ENCODE peak calls at places on chromosome 16, in nine cellular contexts. G, P, Q, O, N, J, H, B and T are unnamed samples.
A peak's percentile ranks its signal among the peaks of the same experiment; 100 is the strongest.

GRCh38 chr16:11111166-11111565 is 144.8 kb downstream of the SOCS1 start:
- DNase-seq in P (no peak), G (no peak), N (no peak), H (no peak), Q (no peak), J (no peak), B (no peak), O (no peak), T (no peak)

GRCh38 chr16:65249768-65250167 is 127.9 kb upstream of the CDH11 start:
- DNase-seq in G (no peak), H (no peak), P (peak; percentile 46), Q (no peak), N (no peak), J (peak; percentile 91), O (no peak), B (no peak), T (no peak)

GRCh38 chr16:66660422-66661209 is 35.9 kb downstream of the CMTM4 start:
- DNase-seq in Q (no peak), O (peak; percentile 95), P (peak; percentile 59), H (no peak), G (no peak), N (peak; percentile 25), B (peak; percentile 75), J (peak; percentile 88), T (no peak)

GRCh38 chr16:1676661-1677060 is 1.4 kb upstream of the JPT2 start:
- DNase-seq in P (no peak), O (no peak), Q (no peak), B (no peak), N (no peak), H (no peak), J (no peak), G (no peak), T (no peak)

GRCh38 chr16:2520784-2521577 is 810 bp downstream of the AMDHD2 start:
- DNase-seq in J (no peak), B (peak; percentile 53), H (peak; percentile 29), P (no peak), O (no peak), N (no peak), G (peak; percentile 88), Q (no peak), T (peak; percentile 87)

GRCh38 chr16:12600116-12600515 is 203.6 kb downstream of the CPPED1 start:
- DNase-seq in N (no peak), P (no peak), B (no peak), J (no peak), G (no peak), Q (no peak), H (no peak), O (no peak), T (no peak)

GRCh38 chr16:58411736-58412614 is 19.7 kb downstream of the GINS3 start:
- DNase-seq in Q (no peak), P (no peak), G (no peak), N (no peak), B (no peak), H (no peak), J (no peak), O (no peak), T (no peak)

GRCh38 chr16:75288596-75289120 is 37.2 kb upstream of the BCAR1 start:
- DNase-seq in O (no peak), Q (peak; percentile 55), H (peak; percentile 24), N (no peak), B (no peak), G (peak; percentile 72), J (no peak), P (no peak), T (peak; percentile 75)

GRCh38 chr16:23082161-23082788 is 67.0 kb downstream of the USP31 start:
- DNase-seq in O (no peak), J (no peak), B (no peak), G (no peak), H (no peak), P (no peak), N (peak; percentile 30), Q (no peak), T (no peak)

GRCh38 chr16:79380990-79381389 is 219.5 kb downstream of the MAF start:
- DNase-seq in P (peak; percentile 18), G (no peak), O (no peak), B (no peak), Q (no peak), J (no peak), N (no peak), H (no peak), T (peak; percentile 48)

GRCh38 chr16:88961031-88961430 is 16.0 kb downstream of the CBFA2T3 start:
- DNase-seq in Q (no peak), N (peak; percentile 32), B (no peak), H (no peak), P (no peak), G (no peak), O (no peak), J (no peak), T (no peak)

GRCh38 chr16:528111-529011 is 849 bp downstream of the CAPN15 start:
- DNase-seq in G (peak; percentile 26), H (peak; percentile 25), N (peak; percentile 46), B (peak; percentile 62), O (peak; percentile 60), J (peak; percentile 65), Q (no peak), P (no peak), T (peak; percentile 53)

GRCh38 chr16:77674888-77675287 is 47.4 kb upstream of the NUDT7 start:
- DNase-seq in P (no peak), J (peak; percentile 7), N (no peak), G (no peak), O (no peak), Q (no peak), H (no peak), B (no peak), T (no peak)

GRCh38 chr16:24986512-24987303 is 28.5 kb downstream of the ARHGAP17 start:
- DNase-seq in G (no peak), B (no peak), O (no peak), N (peak; percentile 15), H (no peak), J (peak; percentile 94), P (no peak), Q (no peak), T (no peak)

GRCh38 chr16:81601601-81602251 is 157.1 kb downstream of the CMIP start:
- DNase-seq in J (peak; percentile 44), P (no peak), O (no peak), B (no peak), H (no peak), N (no peak), Q (no peak), G (no peak), T (no peak)

GRCh38 chr16:3583303-3584038 is 6.3 kb upstream of the NLRC3 start:
- DNase-seq in O (no peak), G (no peak), J (no peak), N (no peak), P (no peak), B (no peak), H (no peak), Q (no peak), T (no peak)

GRCh38 chr16:11560701-11561439 is 25.8 kb downstream of the LITAF start:
- DNase-seq in J (no peak), P (peak; percentile 23), N (no peak), O (no peak), Q (no peak), G (peak; percentile 92), H (no peak), B (peak; percentile 31), T (peak; percentile 95)

GRCh38 chr16:56793504-56793903 is 63.6 kb downstream of the NUP93 start:
- DNase-seq in G (no peak), H (no peak), O (peak; percentile 40), B (no peak), N (peak; percentile 20), Q (no peak), J (peak; percentile 70), P (no peak), T (peak; percentile 2)

GRCh38 chr16:89071686-89072182 is 21.9 kb upstream of the ACSF3 start:
- DNase-seq in P (no peak), N (no peak), B (peak; percentile 81), O (no peak), Q (no peak), G (no peak), J (no peak), H (no peak), T (no peak)

GRCh38 chr16:4833584-4833983 is 13.5 kb downstream of the GLYR1 start:
- DNase-seq in H (no peak), Q (no peak), O (no peak), G (no peak), J (no peak), B (no peak), N (no peak), P (no peak), T (no peak)

GRCh38 chr16:1450841-1451240 is 6.5 kb upstream of the CCDC154 start:
- DNase-seq in G (no peak), B (no peak), N (no peak), Q (no peak), J (no peak), O (no peak), H (no peak), P (no peak), T (no peak)

GRCh38 chr16:84509032-84509950 is 4.8 kb upstream of the MEAK7 start:
- DNase-seq in H (no peak), B (no peak), O (no peak), P (no peak), N (peak; percentile 97), G (no peak), Q (no peak), J (no peak), T (no peak)

GRCh38 chr16:8850279-8850885 is 18.4 kb downstream of the CARHSP1 start:
- DNase-seq in H (no peak), O (peak; percentile 14), G (no peak), B (no peak), N (peak; percentile 28), P (no peak), Q (no peak), J (peak; percentile 90), T (no peak)

GRCh38 chr16:89020068-89020924 is 43.3 kb upstream of the CBFA2T3 start:
- DNase-seq in J (no peak), O (no peak), H (no peak), P (no peak), N (no peak), Q (peak; percentile 59), G (no peak), B (no peak), T (no peak)

GRCh38 chr16:50386139-50386538 is 17.4 kb upstream of the BRD7 start:
- DNase-seq in Q (no peak), N (peak; percentile 42), G (no peak), J (no peak), O (no peak), B (no peak), P (no peak), H (no peak), T (no peak)

GRCh38 chr16:72072514-72073342 is 9.7 kb downstream of the HPR start:
- DNase-seq in O (no peak), J (peak; percentile 89), H (no peak), G (no peak), Q (no peak), N (peak; percentile 28), B (peak; percentile 74), P (peak; percentile 38), T (no peak)

GRCh38 chr16:24568392-24568791 is 29.0 kb downstream of the RBBP6 start:
- DNase-seq in Q (no peak), O (no peak), P (no peak), N (no peak), H (no peak), B (no peak), G (no peak), J (peak; percentile 29), T (no peak)

GRCh38 chr16:72856797-72857196 is 191.1 kb downstream of the ZFHX3 start:
- DNase-seq in G (no peak), O (no peak), P (no peak), H (no peak), N (peak; percentile 26), J (peak; percentile 38), Q (no peak), B (peak; percentile 44), T (no peak)

GRCh38 chr16:15518412-15519351 is 84.3 kb downstream of the BMERB1 start:
- DNase-seq in H (no peak), J (peak; percentile 93), P (peak; percentile 36), G (no peak), O (peak; percentile 77), B (no peak), N (peak; percentile 29), Q (no peak), T (no peak)

GRCh38 chr16:50741225-50741807 is 570 bp upstream of the CYLD start:
- DNase-seq in G (no peak), O (no peak), Q (no peak), J (no peak), H (no peak), B (peak; percentile 22), N (peak; percentile 36), P (no peak), T (peak; percentile 38)